ENCODE peak calls at places on chromosomes 6 and 20, in five cellular contexts. W, A, U, Y and X are unnamed samples.

GRCh38 chr6:143583542-143584330 is 72.2 kb upstream of the FUCA2 start:
- DNase-seq in U (no peak), Y (no peak), A (no peak), W (no peak), X (no peak)

GRCh38 chr20:32511358-32512046 is 73.6 kb downstream of the NOL4L start:
- DNase-seq in A (no peak), Y (no peak), U (no peak), W (no peak), X (no peak)

GRCh38 chr6:159257846-159258245 is 88.6 kb downstream of the FNDC1 start:
- DNase-seq in A (no peak), Y (no peak), U (no peak), W (no peak), X (no peak)

GRCh38 chr20:17626217-17627007 is 55.6 kb downstream of the RRBP1 start:
- DNase-seq in A (no peak), U (no peak), W (no peak), Y (no peak), X (no peak)

GRCh38 chr6:12570461-12571030 is 146.0 kb upstream of the PHACTR1 start:
- DNase-seq in W (no peak), Y (no peak), U (no peak), A (no peak), X (no peak)

GRCh38 chr6:167737205-167737830 is 89.4 kb upstream of the AFDN start:
- DNase-seq in U (no peak), Y (no peak), W (no peak), A (no peak), X (no peak)

GRCh38 chr6:4224082-4224978 is 89.0 kb upstream of the ECI2 start:
- DNase-seq in W (no peak), U (no peak), A (no peak), Y (no peak), X (no peak)

GRCh38 chr6:19690676-19691075 is 146.5 kb upstream of the ID4 start:
- DNase-seq in U (no peak), W (peak; percentile 49), Y (no peak), A (no peak), X (no peak)

GRCh38 chr6:160041608-160042007 is 72.7 kb downstream of the IGF2R start:
- DNase-seq in U (peak; percentile 47), A (no peak), W (no peak), Y (peak; percentile 23), X (no peak)

GRCh38 chr6:160355001-160355400 is 6.8 kb downstream of the SLC22A3 start:
- DNase-seq in Y (no peak), U (no peak), A (no peak), W (no peak), X (no peak)

GRCh38 chr6:53546256-53546655 is 1.4 kb upstream of the GCLC start:
- DNase-seq in A (no peak), Y (no peak), U (no peak), W (no peak), X (no peak)

GRCh38 chr20:9161308-9161707 is 92.4 kb downstream of the PLCB4 start:
- DNase-seq in U (no peak), A (no peak), Y (peak; percentile 1), W (no peak), X (no peak)

GRCh38 chr20:49668181-49668877 is 45.3 kb downstream of the B4GALT5 start:
- DNase-seq in A (no peak), U (no peak), Y (peak; percentile 53), W (no peak), X (no peak)

GRCh38 chr6:168335341-168335740 is 15.8 kb upstream of the DACT2 start:
- DNase-seq in U (no peak), A (no peak), W (no peak), Y (no peak), X (no peak)

GRCh38 chr6:20124545-20124944 is 87.7 kb downstream of the MBOAT1 start:
- DNase-seq in U (no peak), Y (no peak), A (no peak), W (no peak), X (no peak)

GRCh38 chr6:21588812-21589811 is 4.4 kb upstream of the SOX4 start:
- DNase-seq in U (peak; percentile 82), A (peak; percentile 63), Y (peak; percentile 88), W (peak; percentile 94), X (peak; percentile 80)

GRCh38 chr20:20711413-20711812 is 1.0 kb downstream of the RALGAPA2 start:
- DNase-seq in Y (peak; percentile 44), U (no peak), A (no peak), W (peak; percentile 16), X (no peak)

GRCh38 chr20:61186771-61187170 is 65.3 kb upstream of the CDH4 start:
- DNase-seq in A (no peak), W (no peak), U (no peak), Y (no peak), X (no peak)